ENCODE peak calls at places on chromosome 19, in six cellular contexts. One of them, this sample, is unnamed.
A peak's percentile ranks its signal among the peaks of the same experiment; 100 is the strongest.

GRCh38 chr19:4097501-4097900 is 26.4 kb downstream of the MAP2K2 start:
- DNase-seq in neuronal stem cell: no peak
- DNase-seq in H9: no peak
- DNase-seq in IMR-90: no peak
- DNase-seq in mesendoderm: no peak
- DNase-seq in mesenchymal stem cell: no peak
- DNase-seq in this sample: no peak

GRCh38 chr19:18161691-18162039 is 8.7 kb downstream of the PIK3R2 start:
- DNase-seq in neuronal stem cell: no peak
- DNase-seq in H9: no peak
- DNase-seq in IMR-90: no peak
- DNase-seq in mesendoderm: no peak
- DNase-seq in mesenchymal stem cell: no peak
- DNase-seq in this sample: no peak

GRCh38 chr19:18848860-18849661 is 17.3 kb downstream of the UPF1 start:
- DNase-seq in neuronal stem cell: no peak
- DNase-seq in H9: no peak
- DNase-seq in IMR-90: peak; percentile 40
- DNase-seq in mesendoderm: peak; percentile 25
- DNase-seq in mesenchymal stem cell: no peak
- DNase-seq in this sample: no peak

GRCh38 chr19:28294395-28294794 is 918.6 kb downstream of the UQCRFS1 start:
- DNase-seq in neuronal stem cell: no peak
- DNase-seq in H9: no peak
- DNase-seq in IMR-90: no peak
- DNase-seq in mesendoderm: peak; percentile 41
- DNase-seq in mesenchymal stem cell: no peak
- DNase-seq in this sample: no peak

GRCh38 chr19:35890113-35890650 is 10.2 kb downstream of the NFKBID start:
- DNase-seq in neuronal stem cell: no peak
- DNase-seq in H9: no peak
- DNase-seq in IMR-90: no peak
- DNase-seq in mesendoderm: no peak
- DNase-seq in mesenchymal stem cell: no peak
- DNase-seq in this sample: no peak

GRCh38 chr19:2631213-2631821 is 71.2 kb downstream of the GNG7 start:
- DNase-seq in neuronal stem cell: no peak
- DNase-seq in H9: no peak
- DNase-seq in IMR-90: peak; percentile 12
- DNase-seq in mesendoderm: peak; percentile 43
- DNase-seq in mesenchymal stem cell: no peak
- DNase-seq in this sample: no peak

GRCh38 chr19:40411958-40412499 is 1.1 kb downstream of the PRX start:
- DNase-seq in neuronal stem cell: no peak
- DNase-seq in H9: no peak
- DNase-seq in IMR-90: no peak
- DNase-seq in mesendoderm: no peak
- DNase-seq in mesenchymal stem cell: peak; percentile 45
- DNase-seq in this sample: no peak

GRCh38 chr19:34317311-34317927 is 47.6 kb upstream of the GPI start:
- DNase-seq in neuronal stem cell: no peak
- DNase-seq in H9: no peak
- DNase-seq in IMR-90: no peak
- DNase-seq in mesendoderm: peak; percentile 31
- DNase-seq in mesenchymal stem cell: peak; percentile 18
- DNase-seq in this sample: no peak

GRCh38 chr19:5321851-5322681 is 18.5 kb downstream of the PTPRS start:
- DNase-seq in neuronal stem cell: no peak
- DNase-seq in H9: no peak
- DNase-seq in IMR-90: no peak
- DNase-seq in mesendoderm: no peak
- DNase-seq in mesenchymal stem cell: no peak
- DNase-seq in this sample: no peak
- H2BK15ac ChIP-seq in neuronal stem cell: no peak overlapping the region
- H2BK15ac ChIP-seq in H9: no peak overlapping the region
- H2BK15ac ChIP-seq in IMR-90: no peak overlapping the region
- H2BK15ac ChIP-seq in mesendoderm: no peak overlapping the region
- H2BK15ac ChIP-seq in mesenchymal stem cell: no peak overlapping the region
- H2BK15ac ChIP-seq in this sample: no peak overlapping the region

GRCh38 chr19:46720516-46721239 is 3.8 kb upstream of the PRKD2 start:
- DNase-seq in neuronal stem cell: no peak
- DNase-seq in H9: no peak
- DNase-seq in IMR-90: no peak
- DNase-seq in mesendoderm: no peak
- DNase-seq in mesenchymal stem cell: no peak
- DNase-seq in this sample: no peak
- H2BK5ac ChIP-seq in neuronal stem cell: no peak overlapping the region
- H2BK5ac ChIP-seq in H9: no peak overlapping the region
- H2BK5ac ChIP-seq in IMR-90: no peak overlapping the region
- H2BK5ac ChIP-seq in mesendoderm: no peak overlapping the region
- H2BK5ac ChIP-seq in mesenchymal stem cell: no peak overlapping the region
- H2BK5ac ChIP-seq in this sample: no peak overlapping the region

GRCh38 chr19:58428617-58429016 is 11.3 kb downstream of the ZNF132 start:
- DNase-seq in neuronal stem cell: no peak
- DNase-seq in H9: no peak
- DNase-seq in IMR-90: no peak
- DNase-seq in mesendoderm: no peak
- DNase-seq in mesenchymal stem cell: no peak
- DNase-seq in this sample: no peak
- H2BK15ac ChIP-seq in neuronal stem cell: no peak overlapping the region
- H2BK15ac ChIP-seq in H9: no peak overlapping the region
- H2BK15ac ChIP-seq in IMR-90: no peak overlapping the region
- H2BK15ac ChIP-seq in mesendoderm: no peak overlapping the region
- H2BK15ac ChIP-seq in mesenchymal stem cell: no peak overlapping the region
- H2BK15ac ChIP-seq in this sample: no peak overlapping the region

DNA sequence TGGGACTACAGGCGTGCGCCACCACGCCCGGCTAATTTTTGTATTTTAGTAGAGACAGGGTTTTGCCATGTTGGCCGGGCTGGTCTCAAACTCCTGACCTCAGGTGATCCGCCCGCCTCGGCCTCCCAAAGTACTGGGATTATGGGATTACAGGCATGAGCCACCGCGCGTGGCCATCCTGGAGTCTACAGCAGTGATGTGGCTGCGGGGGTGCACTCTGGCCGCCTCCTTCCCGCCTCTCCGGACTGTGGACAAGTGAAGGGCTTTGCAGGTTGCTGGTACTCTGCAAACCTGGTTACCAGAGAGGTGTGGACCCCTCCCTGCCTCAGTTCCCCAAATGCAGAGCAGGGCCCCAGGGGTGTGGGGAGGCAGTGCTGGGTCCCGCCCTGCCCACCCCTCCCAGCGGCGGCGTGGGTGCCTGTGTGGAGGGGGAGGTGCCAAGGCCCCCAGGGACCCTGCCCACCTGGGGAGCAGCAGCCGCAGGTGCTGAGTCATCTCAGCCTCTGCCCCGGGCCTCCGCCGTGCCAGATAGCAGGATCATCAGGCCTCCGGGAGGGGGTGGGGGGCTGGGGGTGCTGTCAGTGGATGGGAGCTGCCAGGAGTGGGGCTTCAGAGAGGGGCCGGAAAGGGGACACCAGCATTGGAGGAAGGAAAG is 23.1 kb downstream of the ARID3A start:
- DNase-seq in neuronal stem cell: no peak
- DNase-seq in H9: no peak
- DNase-seq in IMR-90: no peak
- DNase-seq in mesendoderm: no peak
- DNase-seq in mesenchymal stem cell: no peak
- DNase-seq in this sample: no peak
- H2BK5ac ChIP-seq in neuronal stem cell: no peak overlapping the region
- H2BK5ac ChIP-seq in H9: no peak overlapping the region
- H2BK5ac ChIP-seq in IMR-90: no peak overlapping the region
- H2BK5ac ChIP-seq in mesendoderm: no peak overlapping the region
- H2BK5ac ChIP-seq in mesenchymal stem cell: no peak overlapping the region
- H2BK5ac ChIP-seq in this sample: no peak overlapping the region

GRCh38 chr19:13404236-13404635 is 102.0 kb downstream of the CACNA1A start:
- DNase-seq in neuronal stem cell: no peak
- DNase-seq in H9: no peak
- DNase-seq in IMR-90: no peak
- DNase-seq in mesendoderm: no peak
- DNase-seq in mesenchymal stem cell: no peak
- DNase-seq in this sample: no peak

GRCh38 chr19:13411899-13412298 is 94.4 kb downstream of the CACNA1A start:
- DNase-seq in neuronal stem cell: no peak
- DNase-seq in H9: no peak
- DNase-seq in IMR-90: no peak
- DNase-seq in mesendoderm: no peak
- DNase-seq in mesenchymal stem cell: no peak
- DNase-seq in this sample: no peak

GRCh38 chr19:13410946-13411345 is 95.3 kb downstream of the CACNA1A start:
- DNase-seq in neuronal stem cell: no peak
- DNase-seq in H9: no peak
- DNase-seq in IMR-90: no peak
- DNase-seq in mesendoderm: no peak
- DNase-seq in mesenchymal stem cell: no peak
- DNase-seq in this sample: no peak

GRCh38 chr19:13408889-13409518 is 97.3 kb downstream of the CACNA1A start:
- DNase-seq in neuronal stem cell: peak; percentile 58
- DNase-seq in H9: no peak
- DNase-seq in IMR-90: no peak
- DNase-seq in mesendoderm: peak; percentile 36
- DNase-seq in mesenchymal stem cell: no peak
- DNase-seq in this sample: no peak
- H2BK15ac ChIP-seq in neuronal stem cell: no peak overlapping the region
- H2BK15ac ChIP-seq in H9: no peak overlapping the region
- H2BK15ac ChIP-seq in IMR-90: no peak overlapping the region
- H2BK15ac ChIP-seq in mesendoderm: no peak overlapping the region
- H2BK15ac ChIP-seq in mesenchymal stem cell: no peak overlapping the region
- H2BK15ac ChIP-seq in this sample: no peak overlapping the region

GRCh38 chr19:8666814-8667405 is 31.7 kb downstream of the ACTL9 start:
- DNase-seq in neuronal stem cell: no peak
- DNase-seq in H9: no peak
- DNase-seq in IMR-90: no peak
- DNase-seq in mesendoderm: no peak
- DNase-seq in mesenchymal stem cell: no peak
- DNase-seq in this sample: no peak
- H2BK5ac ChIP-seq in neuronal stem cell: no peak overlapping the region
- H2BK5ac ChIP-seq in H9: no peak overlapping the region
- H2BK5ac ChIP-seq in IMR-90: no peak overlapping the region
- H2BK5ac ChIP-seq in mesendoderm: no peak overlapping the region
- H2BK5ac ChIP-seq in mesenchymal stem cell: no peak overlapping the region
- H2BK5ac ChIP-seq in this sample: no peak overlapping the region

DNA sequence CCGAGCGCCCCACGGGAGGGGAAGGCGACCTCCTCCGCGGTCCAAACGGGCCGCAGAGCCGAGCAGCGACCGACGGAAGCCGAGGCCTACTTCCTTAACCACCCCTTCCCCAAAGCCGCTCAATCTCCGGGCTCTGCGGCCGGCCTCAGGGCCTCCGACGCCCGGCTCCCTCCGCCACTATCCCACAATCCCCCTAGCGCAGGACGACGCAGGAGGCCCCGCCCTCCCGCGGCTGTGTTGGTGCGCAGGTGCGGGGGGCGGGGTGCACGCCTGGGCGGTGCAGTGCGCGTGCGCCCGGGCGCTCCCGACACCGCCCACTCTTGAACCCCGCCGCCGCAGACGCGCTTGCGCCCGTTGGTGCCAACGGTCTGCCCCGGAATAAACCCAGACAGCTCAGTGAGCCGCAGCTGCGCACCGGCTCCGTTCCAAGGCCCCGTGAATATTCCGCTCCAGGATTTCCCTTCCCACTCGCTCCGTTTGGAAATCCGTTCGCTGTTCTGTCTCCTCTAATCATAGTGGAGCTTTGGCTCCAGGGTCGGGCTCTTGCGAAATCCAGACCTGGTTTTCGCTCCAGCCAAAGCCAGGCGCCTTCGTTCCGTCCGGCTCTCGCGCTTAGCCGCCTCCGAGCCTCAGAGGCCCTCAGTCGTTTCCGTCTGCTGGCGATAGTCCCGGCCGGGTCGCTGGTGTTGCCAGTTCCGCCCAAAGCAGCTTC is at the start of gene PPP6R1:
- DNase-seq in neuronal stem cell: peak; percentile 98
- DNase-seq in H9: peak; percentile 95
- DNase-seq in IMR-90: peak; percentile 100
- DNase-seq in mesendoderm: peak; percentile 99
- DNase-seq in mesenchymal stem cell: peak; percentile 100
- DNase-seq in this sample: peak; percentile 99
- H2BK15ac ChIP-seq in neuronal stem cell: peak within 1 kb of the TSS; percentile 80
- H2BK15ac ChIP-seq in H9: no peak within 1 kb of the TSS
- H2BK15ac ChIP-seq in IMR-90: no peak within 1 kb of the TSS
- H2BK15ac ChIP-seq in mesendoderm: no peak within 1 kb of the TSS
- H2BK15ac ChIP-seq in mesenchymal stem cell: peak within 1 kb of the TSS; percentile 99
- H2BK15ac ChIP-seq in this sample: no peak within 1 kb of the TSS

GRCh38 chr19:49866933-49867782 is at the start of gene PNKP:
- DNase-seq in neuronal stem cell: peak; percentile 87
- DNase-seq in H9: peak; percentile 94
- DNase-seq in IMR-90: peak; percentile 85
- DNase-seq in mesendoderm: peak; percentile 95
- DNase-seq in mesenchymal stem cell: peak; percentile 96
- DNase-seq in this sample: no peak
- H2BK5ac ChIP-seq in neuronal stem cell: peak within 1 kb of the TSS; percentile 84
- H2BK5ac ChIP-seq in H9: no peak within 1 kb of the TSS
- H2BK5ac ChIP-seq in IMR-90: peak within 1 kb of the TSS; percentile 88
- H2BK5ac ChIP-seq in mesendoderm: peak within 1 kb of the TSS; percentile 76
- H2BK5ac ChIP-seq in mesenchymal stem cell: peak within 1 kb of the TSS; percentile 21
- H2BK5ac ChIP-seq in this sample: peak within 1 kb of the TSS; percentile 95

This sample was measured in H1.